ENCODE peak calls at places on chromosomes 13 and 19, in five cellular contexts. U, J, I, L and E are unnamed samples.

GRCh38 chr13:33870046-33870668 is 52.2 kb downstream of the RFC3 start:
- DNase-seq in J (no peak), I (no peak), U (no peak), L (no peak), E (no peak)

GRCh38 chr19:48681127-48681470 is 8.3 kb upstream of the NTN5 start:
- DNase-seq in I (peak), L (peak), U (no peak), J (no peak), E (peak)

GRCh38 chr13:92573467-92574057 is 653.0 kb upstream of the GPC6 start:
- DNase-seq in I (peak), U (no peak), L (peak), J (peak), E (peak)

GRCh38 chr13:41352935-41353801 is 42.1 kb downstream of the NAA16 start:
- DNase-seq in U (no peak), J (peak), I (peak), L (peak), E (peak)

GRCh38 chr13:39051157-39051556 is 12.9 kb downstream of the NHLRC3 start:
- DNase-seq in U (no peak), I (peak), L (peak), J (peak), E (peak)

GRCh38 chr13:103568314-103568713 is 502.1 kb upstream of the SLC10A2 start:
- DNase-seq in I (no peak), J (no peak), L (no peak), U (no peak), E (no peak)

GRCh38 chr19:35295792-35296462 is 4.0 kb downstream of the MAG start:
- DNase-seq in J (peak), L (no peak), I (no peak), U (no peak), E (no peak)

GRCh38 chr19:40147693-40148347 is 43.4 kb upstream of the MAP3K10 start:
- DNase-seq in I (peak), J (peak), L (peak), U (no peak), E (peak)

GRCh38 chr19:53982056-53982455 is 9.4 kb upstream of the CACNG6 start:
- DNase-seq in U (no peak), L (no peak), J (peak), I (peak), E (no peak)

GRCh38 chr19:3346677-3347353 is 19.6 kb upstream of the NFIC start:
- DNase-seq in U (peak), J (no peak), L (peak), I (peak), E (peak)

GRCh38 chr13:83941669-83942335 is 59.5 kb upstream of the SLITRK1 start:
- DNase-seq in U (no peak), J (peak), I (no peak), L (no peak), E (no peak)

GRCh38 chr19:2652504-2653099 is 49.9 kb downstream of the GNG7 start:
- DNase-seq in I (no peak), L (no peak), U (no peak), J (no peak), E (no peak)

GRCh38 chr19:34337747-34338146 is 27.2 kb upstream of the GPI start:
- DNase-seq in L (peak), I (no peak), U (no peak), J (no peak), E (no peak)

GRCh38 chr19:771332-771785 is 20.4 kb downstream of the MISP start:
- DNase-seq in L (peak), I (peak), J (peak), U (no peak), E (no peak)

GRCh38 chr19:2394054-2394668 is 33.2 kb downstream of the TIMM13 start:
- DNase-seq in J (no peak), I (no peak), L (no peak), U (no peak), E (no peak)

DNA sequence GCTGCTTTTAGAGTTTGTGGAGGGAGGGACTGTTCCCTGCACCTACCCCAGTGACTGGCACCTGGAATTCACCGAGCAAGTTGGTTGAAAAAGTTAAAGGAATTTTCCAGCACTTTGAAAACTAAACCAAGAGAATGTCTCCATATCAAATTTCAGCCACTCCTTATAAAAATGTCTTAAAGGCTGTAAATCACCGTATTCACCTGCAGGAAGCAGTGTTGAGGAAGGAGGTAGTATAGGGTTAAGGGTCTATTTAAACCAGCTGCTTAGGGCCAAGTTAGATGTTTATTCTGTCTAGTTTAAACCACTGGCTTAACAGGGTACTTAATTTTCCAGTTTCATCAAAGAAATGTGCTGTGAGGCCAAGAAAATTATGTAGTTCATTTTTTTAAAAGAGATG is 3.8 kb upstream of the RAB20 start:
- DNase-seq in I (no peak), U (no peak), J (peak), L (no peak), E (no peak)
- TF ChIP-seq CTCF in I (no peak), U (no peak), J (peak), L (no peak), E (no peak)

DNA sequence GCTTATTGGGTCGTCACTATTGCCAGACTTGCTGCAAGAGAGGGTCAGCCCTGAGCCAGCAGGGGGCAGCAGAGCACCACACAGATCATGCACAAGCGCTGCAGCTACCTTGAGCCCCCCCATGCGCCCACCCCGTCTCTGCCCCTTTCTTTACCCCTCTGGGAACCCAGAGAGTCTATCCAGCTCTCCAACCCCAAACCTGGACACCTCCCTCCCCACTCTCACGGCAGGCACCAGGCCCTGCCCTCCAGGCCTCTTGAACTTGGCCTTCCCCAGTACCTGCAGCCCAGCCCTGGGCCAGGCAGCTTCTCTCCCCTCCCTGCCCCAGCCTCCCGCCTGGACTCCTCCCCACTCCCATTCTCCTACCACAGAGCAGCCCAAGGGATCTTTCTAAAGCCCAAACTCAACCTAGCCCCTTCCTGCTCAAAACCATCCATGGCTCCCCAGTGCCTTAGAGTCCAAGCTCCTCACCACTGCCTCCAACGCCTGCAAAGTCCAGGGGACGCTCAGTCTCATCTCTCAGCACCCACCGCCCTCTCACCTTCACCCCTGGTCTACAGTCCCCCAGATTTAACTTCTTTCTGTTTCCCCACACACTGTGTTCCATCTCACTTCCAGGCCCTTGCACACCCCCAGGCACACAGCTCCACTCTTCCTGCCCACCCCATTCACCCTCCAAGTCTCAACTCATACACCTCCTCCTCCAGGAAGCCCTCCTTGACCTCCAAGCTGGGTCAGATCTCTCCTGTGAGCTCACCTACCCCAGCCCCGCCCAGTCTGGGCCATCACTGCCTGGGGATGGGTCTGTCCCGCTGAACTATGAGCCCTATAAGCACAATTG is 9.4 kb upstream of the CEACAM16 start:
- DNase-seq in L (peak), J (peak), U (peak), I (peak), E (peak)
- H3K4me3 ChIP-seq in L (no peak), J (peak), U (no peak), I (no peak), E (no peak)

GRCh38 chr13:67377919-67378318 is 147.8 kb upstream of the PCDH9 start:
- DNase-seq in L (no peak), J (no peak), U (no peak), I (no peak), E (no peak)
- TF ChIP-seq CTCF in L (no peak), J (no peak), U (no peak), I (no peak), E (no peak)

GRCh38 chr19:49802836-49803528 is 10.1 kb downstream of the FUZ start:
- DNase-seq in U (no peak), J (peak), L (no peak), I (no peak), E (no peak)
- H3K4me3 ChIP-seq in U (peak), J (peak), L (no peak), I (no peak), E (no peak)

GRCh38 chr13:20684535-20684934 is 19.0 kb upstream of the IL17D start:
- DNase-seq in I (no peak), L (no peak), J (peak), U (no peak), E (no peak)
- TF ChIP-seq CTCF in I (no peak), L (no peak), J (no peak), U (no peak), E (no peak)

GRCh38 chr13:36673352-36673751 is 468 bp upstream of the SERTM1 start:
- DNase-seq in I (no peak), L (no peak), J (peak), U (no peak), E (no peak)
- H3K4me3 ChIP-seq in I (no peak), L (no peak), J (peak), U (peak), E (no peak)

DNA sequence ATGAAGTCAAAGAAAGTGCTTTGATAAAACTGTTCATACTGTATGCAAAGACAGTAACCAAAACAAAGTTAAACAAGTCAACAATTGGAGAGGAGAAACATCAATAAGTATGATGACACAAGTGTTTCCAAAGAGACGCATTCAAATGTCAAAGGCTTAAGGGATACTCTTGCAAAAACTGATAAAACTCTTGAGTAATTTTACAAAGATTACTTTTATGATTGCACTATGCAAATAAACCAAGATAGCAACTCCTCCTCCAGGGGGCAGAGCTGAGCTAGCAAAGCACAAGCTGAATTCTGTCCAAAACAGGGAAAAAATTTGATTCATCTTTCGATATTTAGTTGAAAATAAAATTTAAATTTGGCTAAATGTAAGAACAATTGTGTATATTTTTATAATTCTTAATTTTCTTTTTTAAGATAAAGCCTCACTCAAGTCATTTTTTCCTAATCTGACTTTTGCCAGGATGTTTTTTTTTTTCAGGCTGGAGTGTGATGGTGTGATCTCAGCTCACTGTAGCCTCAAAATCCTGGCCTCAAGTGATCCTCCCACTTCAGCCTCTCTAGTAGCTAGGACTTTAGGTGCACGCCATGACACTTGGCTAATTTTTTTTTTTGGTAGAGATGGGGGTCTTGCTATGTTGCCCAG is 84.0 kb downstream of the MZT1 start:
- DNase-seq in L (peak), I (peak), J (peak), U (peak), E (peak)
- TF ChIP-seq CTCF in L (peak), I (peak), J (peak), U (peak), E (peak)